ENCODE peak calls at places on chromosomes 13 and 19, in eight cellular contexts. One of them, this sample, is unnamed. For H3K27me3, the result is how much of the 10 kb centered on the place peaks cover.

GRCh38 chr13:66349945-66350344 is 880.2 kb downstream of the PCDH9 start:
- DNase-seq in adipocyte: no peak
- DNase-seq in CD4-positive, alpha-beta T cell: no peak
- DNase-seq in aorta: no peak
- DNase-seq in psoas muscle: no peak
- DNase-seq in GM23248: no peak
- DNase-seq in IMR-90: no peak
- DNase-seq in lung: no peak
- DNase-seq in this sample: no peak

GRCh38 chr19:39679791-39680168 is 24.1 kb downstream of the LGALS16 start:
- DNase-seq in adipocyte: no peak
- DNase-seq in CD4-positive, alpha-beta T cell: no peak
- DNase-seq in aorta: no peak
- DNase-seq in psoas muscle: no peak
- DNase-seq in GM23248: no peak
- DNase-seq in IMR-90: no peak
- DNase-seq in lung: no peak
- DNase-seq in this sample: no peak

GRCh38 chr13:97339019-97339988 is 94.7 kb upstream of the RAP2A start:
- DNase-seq in adipocyte: peak
- DNase-seq in CD4-positive, alpha-beta T cell: no peak
- DNase-seq in aorta: peak
- DNase-seq in psoas muscle: no peak
- DNase-seq in GM23248: peak
- DNase-seq in IMR-90: peak
- DNase-seq in lung: peak
- DNase-seq in this sample: peak

GRCh38 chr19:42037649-42038048 is 32.4 kb downstream of the GRIK5 start:
- DNase-seq in adipocyte: no peak
- DNase-seq in CD4-positive, alpha-beta T cell: no peak
- DNase-seq in aorta: no peak
- DNase-seq in psoas muscle: no peak
- DNase-seq in GM23248: no peak
- DNase-seq in IMR-90: no peak
- DNase-seq in lung: no peak
- DNase-seq in this sample: no peak

GRCh38 chr13:90950134-90950533 is 397.4 kb upstream of the MIR17HG start:
- DNase-seq in adipocyte: no peak
- DNase-seq in CD4-positive, alpha-beta T cell: no peak
- DNase-seq in aorta: no peak
- DNase-seq in psoas muscle: no peak
- DNase-seq in GM23248: no peak
- DNase-seq in IMR-90: no peak
- DNase-seq in lung: no peak
- DNase-seq in this sample: no peak

GRCh38 chr13:42271337-42272114 is 426 bp upstream of the AKAP11 start:
- DNase-seq in adipocyte: peak
- DNase-seq in CD4-positive, alpha-beta T cell: peak
- DNase-seq in aorta: peak
- DNase-seq in psoas muscle: peak
- DNase-seq in GM23248: peak
- DNase-seq in IMR-90: peak
- DNase-seq in lung: peak
- DNase-seq in this sample: peak

GRCh38 chr13:74203576-74203975 is 69.4 kb upstream of the KLF12 start:
- DNase-seq in adipocyte: peak
- DNase-seq in CD4-positive, alpha-beta T cell: no peak
- DNase-seq in aorta: no peak
- DNase-seq in psoas muscle: no peak
- DNase-seq in GM23248: peak
- DNase-seq in IMR-90: peak
- DNase-seq in lung: no peak
- DNase-seq in this sample: no peak

GRCh38 chr13:60441761-60442160 is 44.7 kb downstream of the TDRD3 start:
- DNase-seq in adipocyte: no peak
- DNase-seq in CD4-positive, alpha-beta T cell: no peak
- DNase-seq in aorta: no peak
- DNase-seq in psoas muscle: no peak
- DNase-seq in GM23248: no peak
- DNase-seq in IMR-90: no peak
- DNase-seq in lung: no peak
- DNase-seq in this sample: no peak

GRCh38 chr13:50618206-50618605 is 225.3 kb downstream of the DLEU7 start:
- DNase-seq in adipocyte: no peak
- DNase-seq in CD4-positive, alpha-beta T cell: no peak
- DNase-seq in aorta: no peak
- DNase-seq in psoas muscle: no peak
- DNase-seq in GM23248: no peak
- DNase-seq in IMR-90: no peak
- DNase-seq in lung: no peak
- DNase-seq in this sample: no peak

GRCh38 chr13:113864303-113864890 is 521 bp upstream of the GAS6 start:
- DNase-seq in adipocyte: peak
- DNase-seq in CD4-positive, alpha-beta T cell: no peak
- DNase-seq in aorta: no peak
- DNase-seq in psoas muscle: peak
- DNase-seq in GM23248: peak
- DNase-seq in IMR-90: peak
- DNase-seq in lung: no peak
- DNase-seq in this sample: no peak

GRCh38 chr13:107301724-107302374 is 733.9 kb upstream of the ARGLU1 start:
- DNase-seq in adipocyte: peak
- DNase-seq in CD4-positive, alpha-beta T cell: no peak
- DNase-seq in aorta: no peak
- DNase-seq in psoas muscle: no peak
- DNase-seq in GM23248: peak
- DNase-seq in IMR-90: no peak
- DNase-seq in lung: no peak
- DNase-seq in this sample: no peak

GRCh38 chr19:45217957-45218334 is 27.3 kb downstream of the EXOC3L2 start:
- DNase-seq in adipocyte: no peak
- DNase-seq in CD4-positive, alpha-beta T cell: no peak
- DNase-seq in aorta: no peak
- DNase-seq in psoas muscle: no peak
- DNase-seq in GM23248: no peak
- DNase-seq in IMR-90: no peak
- DNase-seq in lung: no peak
- DNase-seq in this sample: no peak
- H3K27me3 ChIP-seq in adipocyte: under half
- H3K27me3 ChIP-seq in CD4-positive, alpha-beta T cell: under half
- H3K27me3 ChIP-seq in aorta: under half
- H3K27me3 ChIP-seq in psoas muscle: under half
- H3K27me3 ChIP-seq in GM23248: under half
- H3K27me3 ChIP-seq in IMR-90: half or more
- H3K27me3 ChIP-seq in lung: under half
- H3K27me3 ChIP-seq in this sample: under half

GRCh38 chr19:33302175-33302973 is at the start of gene CEBPA:
- DNase-seq in adipocyte: peak
- DNase-seq in CD4-positive, alpha-beta T cell: peak
- DNase-seq in aorta: peak
- DNase-seq in psoas muscle: peak
- DNase-seq in GM23248: peak
- DNase-seq in IMR-90: peak
- DNase-seq in lung: peak
- DNase-seq in this sample: peak
- H3K27me3 ChIP-seq in adipocyte: under half
- H3K27me3 ChIP-seq in CD4-positive, alpha-beta T cell: under half
- H3K27me3 ChIP-seq in aorta: under half
- H3K27me3 ChIP-seq in psoas muscle: under half
- H3K27me3 ChIP-seq in GM23248: under half
- H3K27me3 ChIP-seq in IMR-90: half or more
- H3K27me3 ChIP-seq in lung: under half
- H3K27me3 ChIP-seq in this sample: under half

GRCh38 chr13:27370305-27370853 is 54.0 kb upstream of the GTF3A start:
- DNase-seq in adipocyte: no peak
- DNase-seq in CD4-positive, alpha-beta T cell: no peak
- DNase-seq in aorta: no peak
- DNase-seq in psoas muscle: no peak
- DNase-seq in GM23248: peak
- DNase-seq in IMR-90: no peak
- DNase-seq in lung: no peak
- DNase-seq in this sample: no peak
- H3K27me3 ChIP-seq in adipocyte: half or more
- H3K27me3 ChIP-seq in CD4-positive, alpha-beta T cell: under half
- H3K27me3 ChIP-seq in aorta: under half
- H3K27me3 ChIP-seq in psoas muscle: under half
- H3K27me3 ChIP-seq in GM23248: under half
- H3K27me3 ChIP-seq in IMR-90: under half
- H3K27me3 ChIP-seq in lung: under half
- H3K27me3 ChIP-seq in this sample: under half

DNA sequence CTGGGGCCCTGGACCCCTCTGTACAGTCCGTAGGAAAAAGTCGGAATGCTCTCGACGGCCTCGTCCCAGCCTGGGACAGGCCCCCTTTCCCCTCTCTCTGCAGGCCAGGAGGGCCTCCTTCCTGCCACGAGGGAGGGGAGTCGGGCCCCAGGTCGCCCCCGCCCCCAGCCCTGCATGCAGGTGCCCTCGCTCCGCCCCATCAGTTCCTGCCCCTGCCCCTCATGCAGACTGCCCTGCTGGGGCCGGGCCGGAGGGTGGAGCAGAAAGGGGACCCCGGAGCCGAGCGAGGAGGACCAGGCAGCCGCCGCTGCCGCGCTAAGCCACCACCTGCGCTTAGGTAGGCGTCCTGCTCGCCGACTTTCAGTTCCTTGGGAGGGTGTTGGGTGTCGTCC is 7.3 kb downstream of the LYL1 start:
- DNase-seq in adipocyte: no peak
- DNase-seq in CD4-positive, alpha-beta T cell: no peak
- DNase-seq in aorta: peak
- DNase-seq in psoas muscle: no peak
- DNase-seq in GM23248: no peak
- DNase-seq in IMR-90: no peak
- DNase-seq in lung: no peak
- DNase-seq in this sample: no peak
- H3K27me3 ChIP-seq in adipocyte: under half
- H3K27me3 ChIP-seq in CD4-positive, alpha-beta T cell: under half
- H3K27me3 ChIP-seq in aorta: under half
- H3K27me3 ChIP-seq in psoas muscle: under half
- H3K27me3 ChIP-seq in GM23248: under half
- H3K27me3 ChIP-seq in IMR-90: under half
- H3K27me3 ChIP-seq in lung: under half
- H3K27me3 ChIP-seq in this sample: under half

GRCh38 chr19:18386543-18387251 is 739 bp downstream of the GDF15 start:
- DNase-seq in adipocyte: peak
- DNase-seq in CD4-positive, alpha-beta T cell: no peak
- DNase-seq in aorta: no peak
- DNase-seq in psoas muscle: no peak
- DNase-seq in GM23248: peak
- DNase-seq in IMR-90: peak
- DNase-seq in lung: no peak
- DNase-seq in this sample: no peak
- H3K27me3 ChIP-seq in adipocyte: under half
- H3K27me3 ChIP-seq in CD4-positive, alpha-beta T cell: under half
- H3K27me3 ChIP-seq in aorta: under half
- H3K27me3 ChIP-seq in psoas muscle: under half
- H3K27me3 ChIP-seq in GM23248: under half
- H3K27me3 ChIP-seq in IMR-90: under half
- H3K27me3 ChIP-seq in lung: under half
- H3K27me3 ChIP-seq in this sample: under half

DNA sequence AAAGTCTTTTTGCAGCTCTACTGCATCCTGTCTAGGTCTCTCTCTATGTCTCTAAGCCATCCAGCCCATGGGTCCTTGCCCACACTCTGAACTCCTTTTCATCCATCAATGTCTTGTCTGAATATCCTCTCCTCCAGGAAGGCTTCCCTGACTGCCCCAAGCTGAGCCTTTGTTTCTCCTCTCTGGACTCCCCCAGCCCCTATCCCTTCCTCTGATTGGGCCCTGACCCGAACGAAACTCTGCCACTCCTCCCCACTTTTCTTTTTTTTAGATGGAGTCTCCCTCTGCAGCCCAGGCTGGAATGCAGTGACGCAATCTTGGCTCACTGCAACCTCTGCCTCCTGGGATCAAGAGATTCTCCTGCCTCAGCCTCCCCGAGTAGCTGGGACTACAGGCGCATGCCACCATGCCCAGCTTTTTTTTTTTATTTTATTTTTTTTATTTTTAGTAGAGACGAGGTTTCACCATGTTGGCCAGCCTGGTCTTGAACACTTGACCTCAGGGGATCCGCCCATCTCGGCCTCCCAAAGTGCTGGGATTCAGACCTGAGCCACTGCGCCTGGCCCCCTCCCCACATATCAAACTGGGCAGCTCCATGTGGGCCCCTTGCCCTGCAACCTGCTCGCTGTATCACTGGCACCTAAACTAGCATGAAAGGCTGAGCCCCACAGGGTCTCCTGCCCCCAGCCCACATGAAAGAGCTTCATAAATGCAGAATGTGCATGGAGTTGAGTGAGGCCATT is 870 bp upstream of the UNC13A start:
- DNase-seq in adipocyte: no peak
- DNase-seq in CD4-positive, alpha-beta T cell: no peak
- DNase-seq in aorta: no peak
- DNase-seq in psoas muscle: no peak
- DNase-seq in GM23248: no peak
- DNase-seq in IMR-90: no peak
- DNase-seq in lung: no peak
- DNase-seq in this sample: no peak
- H3K27me3 ChIP-seq in adipocyte: under half
- H3K27me3 ChIP-seq in CD4-positive, alpha-beta T cell: half or more
- H3K27me3 ChIP-seq in aorta: under half
- H3K27me3 ChIP-seq in psoas muscle: under half
- H3K27me3 ChIP-seq in GM23248: under half
- H3K27me3 ChIP-seq in IMR-90: under half
- H3K27me3 ChIP-seq in lung: under half
- H3K27me3 ChIP-seq in this sample: under half

GRCh38 chr19:13872339-13872694 is 4.6 kb upstream of the NANOS3 start:
- DNase-seq in adipocyte: no peak
- DNase-seq in CD4-positive, alpha-beta T cell: no peak
- DNase-seq in aorta: no peak
- DNase-seq in psoas muscle: no peak
- DNase-seq in GM23248: no peak
- DNase-seq in IMR-90: no peak
- DNase-seq in lung: no peak
- DNase-seq in this sample: no peak
- H3K27me3 ChIP-seq in adipocyte: under half
- H3K27me3 ChIP-seq in CD4-positive, alpha-beta T cell: under half
- H3K27me3 ChIP-seq in aorta: under half
- H3K27me3 ChIP-seq in psoas muscle: under half
- H3K27me3 ChIP-seq in GM23248: under half
- H3K27me3 ChIP-seq in IMR-90: under half
- H3K27me3 ChIP-seq in lung: under half
- H3K27me3 ChIP-seq in this sample: under half

GRCh38 chr19:35851213-35852028 is 883 bp downstream of the NPHS1 start:
- DNase-seq in adipocyte: no peak
- DNase-seq in CD4-positive, alpha-beta T cell: no peak
- DNase-seq in aorta: no peak
- DNase-seq in psoas muscle: no peak
- DNase-seq in GM23248: no peak
- DNase-seq in IMR-90: no peak
- DNase-seq in lung: no peak
- DNase-seq in this sample: no peak
- H3K27me3 ChIP-seq in adipocyte: half or more
- H3K27me3 ChIP-seq in CD4-positive, alpha-beta T cell: half or more
- H3K27me3 ChIP-seq in aorta: under half
- H3K27me3 ChIP-seq in psoas muscle: under half
- H3K27me3 ChIP-seq in GM23248: half or more
- H3K27me3 ChIP-seq in IMR-90: half or more
- H3K27me3 ChIP-seq in lung: under half
- H3K27me3 ChIP-seq in this sample: under half

GRCh38 chr19:4303778-4304508 is 455 bp upstream of the FSD1 start:
- DNase-seq in adipocyte: no peak
- DNase-seq in CD4-positive, alpha-beta T cell: no peak
- DNase-seq in aorta: no peak
- DNase-seq in psoas muscle: no peak
- DNase-seq in GM23248: no peak
- DNase-seq in IMR-90: no peak
- DNase-seq in lung: no peak
- DNase-seq in this sample: no peak
- H3K27me3 ChIP-seq in adipocyte: under half
- H3K27me3 ChIP-seq in CD4-positive, alpha-beta T cell: under half
- H3K27me3 ChIP-seq in aorta: under half
- H3K27me3 ChIP-seq in psoas muscle: under half
- H3K27me3 ChIP-seq in GM23248: under half
- H3K27me3 ChIP-seq in IMR-90: under half
- H3K27me3 ChIP-seq in lung: under half
- H3K27me3 ChIP-seq in this sample: under half